ENCODE peak calls at places on chromosomes 2 and 18, in nine cellular contexts. O is Panc1, R is HCT116, L is HL-60, W is HepG2, I is spleen, C is SK-N-SH, H is breast epithelium, K is GM23338. U is an unnamed sample.
A peak's percentile ranks its signal among the peaks of the same experiment; 100 is the strongest.

GRCh38 chr2:7057865-7058400 is 140.7 kb downstream of the RNF144A start:
- DNase-seq in O (no peak), R (no peak), L (no peak), W (no peak), I (no peak), C (no peak), H (no peak), K (no peak), U (no peak)

GRCh38 chr2:64268330-64268729 is 124.1 kb upstream of the PELI1 start:
- DNase-seq in O (no peak), R (no peak), L (no peak), W (no peak), I (no peak), C (no peak), H (no peak), K (no peak), U (no peak)

GRCh38 chr2:101064868-101065549 is 62.9 kb downstream of the RPL31 start:
- DNase-seq in O (peak; percentile 50), R (peak; percentile 57), L (no peak), W (peak; percentile 98), I (no peak), C (no peak), H (no peak), K (no peak), U (peak; percentile 40)

GRCh38 chr2:158297606-158298005 is 158.9 kb downstream of the CCDC148 start:
- DNase-seq in O (no peak), R (no peak), L (peak; percentile 43), W (no peak), I (no peak), C (no peak), H (no peak), K (no peak), U (no peak)

GRCh38 chr18:77055429-77056310 is 76.9 kb downstream of the MBP start:
- DNase-seq in O (no peak), R (no peak), L (no peak), W (no peak), I (peak; percentile 94), C (no peak), H (no peak), K (no peak), U (peak; percentile 43)

GRCh38 chr2:173355132-173355865 is 627 bp downstream of the CDCA7 start:
- DNase-seq in O (no peak), R (peak; percentile 28), L (no peak), W (peak; percentile 18), I (peak; percentile 86), C (peak; percentile 79), H (no peak), K (peak; percentile 85), U (peak; percentile 31)

GRCh38 chr2:582792-583528 is 94.2 kb downstream of the TMEM18 start:
- DNase-seq in O (no peak), R (no peak), L (no peak), W (no peak), I (no peak), C (no peak), H (no peak), K (no peak), U (no peak)

GRCh38 chr2:111883661-111884591 is at the start of gene ANAPC1:
- DNase-seq in O (peak; percentile 68), R (peak; percentile 61), L (peak; percentile 90), W (peak; percentile 85), I (peak; percentile 96), C (peak; percentile 90), H (peak; percentile 78), K (peak; percentile 96), U (peak; percentile 83)

GRCh38 chr18:59718108-59719057 is 21.2 kb upstream of the CCBE1 start:
- DNase-seq in O (no peak), R (no peak), L (no peak), W (no peak), I (no peak), C (peak; percentile 78), H (no peak), K (no peak), U (no peak)

GRCh38 chr2:1593371-1594205 is 150.7 kb downstream of the PXDN start:
- DNase-seq in O (peak; percentile 76), R (peak; percentile 77), L (no peak), W (no peak), I (peak; percentile 70), C (peak; percentile 99), H (no peak), K (no peak), U (no peak)

GRCh38 chr2:177908182-177908581 is 164.4 kb downstream of the PDE11A start:
- DNase-seq in O (no peak), R (no peak), L (no peak), W (no peak), I (no peak), C (no peak), H (no peak), K (peak; percentile 43), U (no peak)

GRCh38 chr2:191439481-191439880 is 194.3 kb downstream of the MYO1B start:
- DNase-seq in O (no peak), R (no peak), L (no peak), W (peak; percentile 65), I (no peak), C (no peak), H (no peak), K (no peak), U (no peak)

GRCh38 chr18:61666876-61667590 is 225.8 kb downstream of the RNF152 start:
- DNase-seq in O (no peak), R (no peak), L (no peak), W (no peak), I (no peak), C (no peak), H (no peak), K (peak; percentile 18), U (no peak)

GRCh38 chr2:655626-656025 is 21.6 kb downstream of the TMEM18 start:
- DNase-seq in O (no peak), R (no peak), L (no peak), W (no peak), I (no peak), C (no peak), H (no peak), K (no peak), U (no peak)

GRCh38 chr2:200609027-200609614 is 23.3 kb downstream of the AOX1 start:
- DNase-seq in O (peak; percentile 64), R (peak; percentile 24), L (no peak), W (no peak), I (no peak), C (no peak), H (no peak), K (no peak), U (no peak)

GRCh38 chr2:200604571-200605255 is 18.9 kb downstream of the AOX1 start:
- DNase-seq in O (no peak), R (no peak), L (no peak), W (no peak), I (no peak), C (no peak), H (no peak), K (no peak), U (no peak)

GRCh38 chr2:200603972-200604371 is 18.2 kb downstream of the AOX1 start:
- DNase-seq in O (peak; percentile 61), R (no peak), L (no peak), W (peak; percentile 90), I (no peak), C (no peak), H (no peak), K (no peak), U (no peak)

GRCh38 chr2:200613692-200614091 is 27.9 kb downstream of the AOX1 start:
- DNase-seq in O (no peak), R (no peak), L (no peak), W (no peak), I (no peak), C (no peak), H (no peak), K (no peak), U (no peak)

GRCh38 chr2:200608341-200609026 is 22.7 kb downstream of the AOX1 start:
- DNase-seq in O (no peak), R (no peak), L (no peak), W (no peak), I (no peak), C (no peak), H (no peak), K (no peak), U (no peak)
- H3K27ac ChIP-seq in O (no peak overlapping the region), R (no peak overlapping the region), L (no peak overlapping the region), W (no peak overlapping the region), I (no peak overlapping the region), C (peak overlapping the region; percentile 79), H (peak overlapping the region; percentile 34), K (no peak overlapping the region), U (no peak overlapping the region)

GRCh38 chr2:138501427-138502252 is at the start of gene SPOPL:
- DNase-seq in O (no peak), R (peak; percentile 77), L (peak; percentile 47), W (peak; percentile 87), I (peak; percentile 98), C (peak; percentile 98), H (peak; percentile 91), K (peak; percentile 88), U (peak; percentile 95)
- TF ChIP-seq CTCF in O (peak; percentile 35), R (no peak), L (no peak), W (peak; percentile 38), I (no peak), C (no peak), H (no peak), K (no peak), U (no peak)

DNA sequence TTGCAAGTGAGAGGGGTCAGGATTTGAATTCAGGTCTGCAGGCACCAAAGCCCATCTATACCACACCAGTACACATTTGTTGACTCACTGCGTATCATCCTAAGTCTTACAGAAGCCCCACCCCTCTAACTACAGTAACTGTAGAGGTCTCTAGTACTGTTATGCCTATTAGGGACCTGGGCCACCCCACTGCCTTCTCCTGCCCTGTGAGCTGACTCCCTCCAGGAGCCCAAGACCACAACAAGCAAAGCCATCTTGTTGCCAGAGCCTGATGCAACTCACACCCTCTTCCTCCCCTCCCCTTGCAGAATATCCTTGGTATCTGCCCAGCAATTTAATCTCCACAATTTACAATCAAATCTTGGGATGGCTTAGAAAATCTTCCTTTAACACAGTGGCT is 17.6 kb upstream of the CYP1B1 start:
- DNase-seq in O (no peak), R (no peak), L (no peak), W (no peak), I (no peak), C (no peak), H (no peak), K (no peak), U (no peak)
- TF ChIP-seq POLR2AphosphoS5 in O (no peak), R (no peak), L (no peak), W (no peak), I (no peak), C (no peak), H (no peak), K (no peak), U (no peak)

DNA sequence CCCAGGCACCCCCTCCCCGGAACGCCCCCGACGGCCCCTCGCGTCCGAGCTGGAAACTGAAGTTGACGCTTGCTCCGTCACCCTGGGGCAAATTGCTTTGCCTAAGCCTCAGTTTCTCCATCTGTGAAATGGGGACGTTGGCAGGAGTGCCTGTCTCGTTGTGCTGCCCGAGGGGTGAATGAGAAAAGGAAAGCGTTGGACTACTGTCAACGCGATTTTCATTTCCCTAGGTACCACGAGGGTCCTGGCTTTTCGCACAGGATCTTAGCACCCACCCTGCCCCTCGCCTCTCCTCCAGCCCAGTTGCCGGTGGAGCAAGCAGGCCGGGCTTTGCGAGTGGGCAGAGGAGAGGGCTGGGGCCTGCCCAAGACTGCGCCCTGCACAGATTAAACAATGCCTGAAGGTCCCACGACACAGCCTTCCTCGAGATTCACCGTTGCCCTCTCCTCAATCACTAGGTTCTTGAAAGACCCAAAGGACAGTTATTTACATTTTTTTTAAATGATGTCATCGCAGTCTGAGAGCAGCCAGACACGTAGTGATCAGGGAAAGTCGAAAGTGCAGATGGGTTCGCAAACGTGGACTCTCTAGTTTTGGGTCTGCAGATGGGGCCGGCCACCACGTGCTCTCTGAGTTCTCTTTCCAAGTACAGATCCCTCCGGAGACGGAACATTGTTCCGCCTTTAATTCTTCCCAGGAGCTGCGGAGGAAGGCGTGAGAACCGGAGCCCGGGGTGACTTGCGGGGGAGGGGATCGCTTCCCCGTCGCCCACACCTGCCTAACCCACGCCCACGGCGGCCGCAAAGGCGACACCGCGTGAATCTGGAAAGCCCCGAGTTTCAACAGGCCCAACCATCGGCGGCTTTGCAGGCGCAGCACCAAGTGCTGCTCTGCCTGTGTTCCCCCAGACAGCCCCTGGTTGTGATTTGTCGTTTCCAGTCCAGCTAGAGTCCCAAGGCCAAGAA is 54.1 kb downstream of the PKDCC start:
- DNase-seq in O (no peak), R (no peak), L (peak; percentile 56), W (peak; percentile 71), I (peak; percentile 96), C (no peak), H (no peak), K (peak; percentile 72), U (peak; percentile 67)
- H3K27ac ChIP-seq in O (peak overlapping the region; percentile 57), R (no peak overlapping the region), L (no peak overlapping the region), W (peak overlapping the region; percentile 31), I (peak overlapping the region; percentile 97), C (no peak overlapping the region), H (peak overlapping the region; percentile 92), K (peak overlapping the region; percentile 96), U (peak overlapping the region; percentile 89)

U was measured in stomach.